ENCODE peak calls at places on chromosomes 4 and X, in four cellular contexts. N is pancreas, L is aorta, J is psoas muscle. W is an unnamed sample.

GRCh38 chr4:6992728-6993655 is 50.2 kb upstream of the TADA2B start:
- DNase-seq in N (no peak), L (no peak), J (no peak), W (no peak)

GRCh38 chrX:97685753-97686152 is 802.0 kb downstream of the RPA4 start:
- DNase-seq in N (no peak), L (no peak), J (no peak), W (no peak)

GRCh38 chrX:38929966-38930421 is 128.7 kb downstream of the MID1IP1 start:
- DNase-seq in N (peak; percentile 40), L (peak; percentile 60), J (peak; percentile 19), W (no peak)

GRCh38 chrX:8868070-8868795 is 67.0 kb upstream of the FAM9A start:
- DNase-seq in N (no peak), L (no peak), J (no peak), W (no peak)

GRCh38 chr4:27000820-27001219 is 140.2 kb downstream of the STIM2 start:
- DNase-seq in N (no peak), L (no peak), J (no peak), W (no peak)

GRCh38 chr4:61520688-61521160 is 320.6 kb downstream of the ADGRL3 start:
- DNase-seq in N (no peak), L (no peak), J (no peak), W (no peak)

GRCh38 chrX:35380808-35381700 is 417.1 kb upstream of the MAGEB16 start:
- DNase-seq in N (peak; percentile 28), L (no peak), J (no peak), W (no peak)

GRCh38 chrX:17668929-17669328 is 68.4 kb upstream of the SCML1 start:
- DNase-seq in N (no peak), L (no peak), J (no peak), W (no peak)

GRCh38 chr4:55549888-55550287 is 3.2 kb upstream of the CLOCK start:
- DNase-seq in N (no peak), L (no peak), J (no peak), W (no peak)

GRCh38 chrX:70089575-70090297 is 27.5 kb downstream of the OTUD6A start:
- DNase-seq in N (no peak), L (no peak), J (no peak), W (no peak)

GRCh38 chr4:10121568-10122097 is 5.0 kb upstream of the WDR1 start:
- DNase-seq in N (no peak), L (no peak), J (no peak), W (no peak)

GRCh38 chr4:4693258-4693657 is 151.4 kb upstream of the STX18 start:
- DNase-seq in N (no peak), L (no peak), J (no peak), W (no peak)

GRCh38 chrX:15395794-15396193 is 11.6 kb upstream of the VEGFD start:
- DNase-seq in N (no peak), L (no peak), J (no peak), W (no peak)

GRCh38 chr4:145954924-145955339 is 16.3 kb upstream of the ZNF827 start:
- DNase-seq in N (peak; percentile 58), L (no peak), J (no peak), W (no peak)

GRCh38 chr4:170259631-170260153 is 169.9 kb upstream of the AADAT start:
- DNase-seq in N (peak; percentile 77), L (peak; percentile 58), J (peak; percentile 16), W (no peak)

GRCh38 chr4:101989551-101989950 is 199.0 kb downstream of the BANK1 start:
- DNase-seq in N (no peak), L (no peak), J (no peak), W (no peak)

DNA sequence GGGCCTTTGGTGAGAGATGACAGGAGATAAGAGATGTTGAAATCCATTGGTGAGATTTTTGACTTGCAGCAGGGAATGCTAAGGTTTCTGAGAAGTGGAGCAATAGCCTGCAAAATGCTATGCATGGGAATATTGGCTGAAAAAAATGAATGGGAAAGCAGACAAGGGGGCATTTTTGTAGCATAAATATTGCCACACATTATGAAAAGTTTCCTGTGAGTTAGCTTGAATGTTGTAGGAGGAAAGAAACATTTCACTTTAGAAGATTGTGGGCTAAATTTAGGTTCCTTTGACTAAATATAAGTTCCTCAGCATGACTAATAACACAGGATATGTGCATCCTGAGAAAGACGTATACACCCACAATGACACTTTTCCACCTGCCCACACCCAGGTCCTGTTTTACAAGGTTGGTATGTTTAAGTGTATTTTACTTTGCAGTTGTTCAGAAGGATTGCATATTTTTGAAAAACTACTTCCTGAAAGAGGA is 28.4 kb downstream of the PHEX start:
- DNase-seq in N (no peak), L (no peak), J (no peak), W (no peak)
- H3K27ac ChIP-seq in N (no peak overlapping the region), L (no peak overlapping the region), J (no peak overlapping the region), W (peak overlapping the region; percentile 69)

DNA sequence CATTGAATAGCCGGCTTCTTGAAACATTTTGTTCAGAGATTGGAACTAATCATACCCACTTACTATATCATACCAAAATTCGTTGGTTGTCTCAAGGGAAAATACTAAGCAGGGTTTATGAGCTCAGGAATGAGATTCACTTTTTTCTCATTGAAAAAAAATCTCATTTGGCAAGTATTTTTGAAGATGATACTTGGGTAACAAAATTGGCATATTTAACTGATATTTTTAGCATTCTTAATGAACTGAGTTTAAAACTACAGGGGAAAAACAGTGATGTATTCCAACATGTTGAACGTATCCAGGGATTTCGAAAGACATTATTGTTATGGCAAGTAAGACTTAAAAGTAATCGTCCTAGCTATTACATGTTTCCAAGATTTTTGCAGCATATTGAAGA is 6.4 kb downstream of the FAM200B start:
- DNase-seq in N (no peak), L (no peak), J (no peak), W (no peak)
- H3K4me1 ChIP-seq in N (peaks cover 7% of the 10 kb centered on the region), L (no peaks in the 10 kb centered on the region), J (peaks cover 9% of the 10 kb centered on the region), W (no peaks in the 10 kb centered on the region)

GRCh38 chr4:183129125-183129524 is 30.1 kb downstream of the WWC2 start:
- DNase-seq in N (no peak), L (no peak), J (no peak), W (no peak)
- H3K36me3 ChIP-seq in N (no peaks in the 10 kb centered on the region), L (no peaks in the 10 kb centered on the region), J (no peaks in the 10 kb centered on the region), W (no peaks in the 10 kb centered on the region)

GRCh38 chr4:98253499-98253898 is 7.7 kb upstream of the RAP1GDS1 start:
- DNase-seq in N (no peak), L (no peak), J (no peak), W (no peak)
- H3K27ac ChIP-seq in N (no peak overlapping the region), L (no peak overlapping the region), J (no peak overlapping the region), W (no peak overlapping the region)

DNA sequence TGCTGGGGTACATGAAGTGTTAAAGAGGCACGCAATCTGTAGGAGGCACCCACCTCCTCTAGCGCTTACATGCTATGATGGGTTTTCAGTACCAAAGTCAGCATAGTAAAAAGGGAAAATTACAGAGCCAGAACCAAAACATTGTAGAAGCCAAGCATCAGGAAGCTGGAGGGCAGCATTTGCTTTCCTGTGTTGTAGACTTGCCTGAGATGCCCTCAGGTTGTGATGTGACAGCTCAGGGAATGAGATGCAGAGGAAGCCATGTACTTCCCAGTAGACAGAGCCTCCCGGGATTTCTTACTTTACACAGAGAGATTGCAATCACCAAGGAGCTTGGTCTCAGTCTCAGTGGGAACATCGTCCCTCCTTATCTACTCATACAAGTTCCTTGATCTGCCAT is 161.5 kb downstream of the ARAP2 start:
- DNase-seq in N (no peak), L (no peak), J (no peak), W (no peak)
- H3K4me1 ChIP-seq in N (no peaks in the 10 kb centered on the region), L (no peaks in the 10 kb centered on the region), J (no peaks in the 10 kb centered on the region), W (no peaks in the 10 kb centered on the region)

DNA sequence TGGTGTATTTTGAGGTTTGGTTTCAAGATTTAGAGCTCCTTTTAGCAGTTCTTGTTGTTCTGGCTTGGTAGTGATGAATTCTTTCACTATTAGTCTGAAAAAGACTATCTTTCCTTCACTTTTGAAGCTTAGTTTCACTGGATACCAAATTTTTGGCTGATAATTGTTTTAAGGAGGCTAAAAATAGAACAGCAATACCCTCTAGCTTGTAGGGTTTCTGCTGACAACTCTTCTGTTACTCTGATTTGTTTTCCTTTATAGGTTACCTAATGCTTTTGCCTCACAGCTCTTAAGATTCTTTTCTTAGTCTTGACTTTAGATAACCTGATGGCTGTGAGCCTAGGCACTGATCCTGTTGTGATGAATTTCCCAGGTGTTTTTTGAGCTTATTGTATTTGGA is 33.6 kb upstream of the HEPH start:
- DNase-seq in N (no peak), L (no peak), J (no peak), W (no peak)
- H3K36me3 ChIP-seq in N (no peaks in the 10 kb centered on the region), L (no peaks in the 10 kb centered on the region), J (no peaks in the 10 kb centered on the region), W (no peaks in the 10 kb centered on the region)

GRCh38 chr4:165331316-165331715 is 3.8 kb downstream of the MSMO1 start:
- DNase-seq in N (no peak), L (no peak), J (no peak), W (no peak)

GRCh38 chr4:165328708-165329107 is 1.2 kb downstream of the MSMO1 start:
- DNase-seq in N (no peak), L (no peak), J (no peak), W (no peak)

GRCh38 chr4:165330666-165331065 is 3.2 kb downstream of the MSMO1 start:
- DNase-seq in N (no peak), L (no peak), J (no peak), W (no peak)

GRCh38 chr4:165331823-165332222 is 4.4 kb downstream of the MSMO1 start:
- DNase-seq in N (no peak), L (no peak), J (no peak), W (no peak)

GRCh38 chr4:165330071-165330470 is 2.6 kb downstream of the MSMO1 start:
- DNase-seq in N (no peak), L (no peak), J (no peak), W (no peak)
- H3K27ac ChIP-seq in N (no peak overlapping the region), L (no peak overlapping the region), J (no peak overlapping the region), W (no peak overlapping the region)

GRCh38 chr4:182560358-182560757 is 317.2 kb downstream of the TENM3 start:
- DNase-seq in N (no peak), L (no peak), J (no peak), W (no peak)
- H3K4me1 ChIP-seq in N (no peaks in the 10 kb centered on the region), L (no peaks in the 10 kb centered on the region), J (peaks cover 9% of the 10 kb centered on the region), W (no peaks in the 10 kb centered on the region)

W was measured in esophagus squamous epithelium.